ENCODE peak calls at places on chromosomes 13 and 19, in five cellular contexts. S is breast epithelium, Y is A549, W is cardiac muscle cell, I is tibial artery. Q is an unnamed sample.

GRCh38 chr13:89150362-89150761 is 1479.2 kb downstream of the SLITRK5 start:
- DNase-seq in Y (no peak), I (no peak), W (no peak), S (no peak), Q (no peak)

GRCh38 chr13:47896111-47896510 is 105.0 kb downstream of the SUCLA2 start:
- DNase-seq in S (no peak), Y (no peak), W (no peak), I (no peak), Q (no peak)

GRCh38 chr13:85729296-85729695 is 69.9 kb downstream of the SLITRK6 start:
- DNase-seq in S (no peak), I (no peak), W (no peak), Y (no peak), Q (no peak)

GRCh38 chr13:91722267-91722884 is 324.0 kb downstream of the GPC5 start:
- DNase-seq in W (peak; percentile 59), Y (no peak), I (no peak), S (no peak), Q (no peak)

GRCh38 chr19:17933414-17934129 is 757 bp downstream of the CCDC124 start:
- DNase-seq in I (no peak), W (no peak), Y (no peak), S (no peak), Q (no peak)

GRCh38 chr13:76286178-76286577 is 600.0 kb downstream of the KCTD12 start:
- DNase-seq in W (no peak), I (no peak), S (no peak), Y (no peak), Q (no peak)

GRCh38 chr13:40334616-40335015 is 331.8 kb downstream of the FOXO1 start:
- DNase-seq in Y (no peak), I (no peak), S (no peak), W (no peak), Q (no peak)

GRCh38 chr19:35712529-35712909 is 5.3 kb upstream of the KMT2B start:
- DNase-seq in W (no peak), I (no peak), S (no peak), Y (no peak), Q (no peak)

GRCh38 chr13:110228936-110229904 is 77.7 kb downstream of the COL4A1 start:
- DNase-seq in I (no peak), W (no peak), S (no peak), Y (no peak), Q (no peak)

GRCh38 chr19:10037809-10038208 is 24.5 kb downstream of the RDH8 start:
- DNase-seq in W (no peak), S (no peak), I (no peak), Y (no peak), Q (no peak)

GRCh38 chr19:4139614-4140236 is 13.7 kb upstream of the CREB3L3 start:
- DNase-seq in W (peak; percentile 59), S (peak; percentile 44), I (peak; percentile 78), Y (peak; percentile 76), Q (peak; percentile 92)

GRCh38 chr13:90055121-90055520 is 1292.4 kb upstream of the MIR17HG start:
- DNase-seq in Y (no peak), S (no peak), I (no peak), W (no peak), Q (no peak)

GRCh38 chr13:35592457-35592856 is 116.0 kb upstream of the MAB21L1 start:
- DNase-seq in S (no peak), W (no peak), Y (no peak), I (no peak), Q (no peak)

GRCh38 chr19:10553943-10554381 is 10.3 kb downstream of the ATG4D start:
- DNase-seq in W (no peak), I (no peak), S (peak; percentile 45), Y (no peak), Q (no peak)

DNA sequence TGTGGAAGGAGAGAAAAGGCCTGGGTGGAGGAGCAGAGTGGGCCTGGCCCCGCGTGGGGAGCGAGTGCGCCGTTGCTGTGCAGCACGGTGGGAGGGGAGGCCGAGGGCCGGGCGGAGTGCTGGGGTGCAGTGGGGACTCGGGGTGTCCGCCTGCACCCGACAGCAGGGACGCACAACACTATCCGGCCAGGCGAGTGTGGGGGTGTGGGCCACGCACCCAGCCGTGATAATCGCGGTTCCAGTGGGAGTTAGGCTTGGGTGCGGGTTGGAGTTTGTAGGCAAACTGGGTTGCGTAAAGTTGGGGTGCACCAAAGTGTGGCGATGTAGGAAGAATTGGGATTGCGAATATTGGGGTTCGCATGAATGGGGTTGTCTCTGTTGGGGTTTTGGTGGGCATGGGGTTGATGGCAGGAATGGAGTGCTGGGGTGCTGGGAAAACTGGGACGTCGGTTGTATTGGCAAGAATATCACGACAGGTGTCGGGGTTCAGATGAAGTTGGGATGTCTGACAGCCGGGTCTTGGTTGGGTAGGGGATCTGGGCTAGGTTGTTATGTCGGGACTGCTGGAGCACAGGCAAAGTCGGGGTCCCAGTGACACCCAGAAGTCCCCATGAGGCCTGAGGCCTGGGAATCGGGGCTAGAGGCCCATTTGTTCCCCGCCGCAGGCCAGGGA is 604 bp upstream of the CIRBP start:
- DNase-seq in I (no peak), S (no peak), Y (no peak), W (no peak), Q (no peak)
- H3K4me1 ChIP-seq in I (peaks cover 76% of the 10 kb centered on the region), S (peaks cover 39% of the 10 kb centered on the region), Y (peaks cover 60% of the 10 kb centered on the region), W (peaks cover 42% of the 10 kb centered on the region), Q (peaks cover 68% of the 10 kb centered on the region)

DNA sequence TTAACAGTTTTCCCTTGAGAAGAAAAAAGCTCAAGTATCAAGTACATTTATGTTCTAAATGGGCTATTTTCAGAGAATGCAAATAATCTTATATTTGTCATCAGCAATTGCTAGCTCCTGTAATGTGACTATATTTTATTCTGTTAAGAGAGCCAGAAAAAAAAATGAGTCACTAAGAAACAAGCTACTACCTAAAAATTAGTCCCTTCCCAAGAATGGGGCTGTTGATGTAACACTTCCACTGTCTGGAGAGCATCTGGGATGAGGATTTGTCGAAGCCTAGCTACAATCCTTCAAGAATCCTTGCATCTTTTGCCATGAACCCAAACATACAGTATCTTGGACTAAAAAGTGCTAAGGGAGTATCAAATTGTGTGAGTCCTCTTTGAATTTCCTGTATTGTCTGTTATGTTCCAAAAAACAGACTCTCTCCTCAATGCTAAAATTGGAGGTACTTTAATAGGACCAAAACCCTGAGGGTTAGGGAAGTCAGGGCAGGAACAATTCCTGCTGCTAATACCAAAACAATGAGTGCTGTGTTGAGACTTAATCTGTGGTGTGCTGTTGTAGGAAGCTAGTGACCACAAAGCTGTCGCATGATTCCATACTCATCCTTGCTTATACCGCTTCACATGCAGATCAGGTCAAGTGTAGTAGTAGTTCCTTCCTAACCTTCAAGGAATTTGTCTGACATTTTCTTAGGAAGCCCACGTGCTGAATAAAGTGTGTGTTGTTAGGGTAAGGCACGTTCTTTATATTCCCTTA is 4.9 kb upstream of the ZC3H13 start:
- DNase-seq in S (peak; percentile 26), I (no peak), Y (no peak), W (no peak), Q (no peak)
- H3K9me3 ChIP-seq in S (no peaks in the 10 kb centered on the region), I (no peaks in the 10 kb centered on the region), Y (no peaks in the 10 kb centered on the region), W (no peaks in the 10 kb centered on the region), Q (no peaks in the 10 kb centered on the region)

GRCh38 chr13:113841355-113841653 is 22.6 kb downstream of the GAS6 start:
- DNase-seq in S (no peak), W (no peak), I (no peak), Y (no peak), Q (no peak)

GRCh38 chr13:113838711-113839201 is 25.1 kb downstream of the GAS6 start:
- DNase-seq in W (no peak), Y (no peak), I (no peak), S (no peak), Q (no peak)

GRCh38 chr13:113840541-113841354 is 23.1 kb downstream of the GAS6 start:
- DNase-seq in W (no peak), S (no peak), Y (no peak), I (no peak), Q (peak; percentile 58)

GRCh38 chr13:113837554-113838355 is 26.1 kb downstream of the GAS6 start:
- DNase-seq in Y (peak; percentile 62), I (peak; percentile 96), W (peak; percentile 52), S (peak; percentile 96), Q (peak; percentile 89)

GRCh38 chr13:113839536-113840204 is 24.2 kb downstream of the GAS6 start:
- DNase-seq in Y (no peak), I (no peak), S (no peak), W (no peak), Q (no peak)
- H3K4me1 ChIP-seq in Y (peaks cover 41% of the 10 kb centered on the region), I (peaks cover 44% of the 10 kb centered on the region), S (peaks cover 22% of the 10 kb centered on the region), W (peaks cover 42% of the 10 kb centered on the region), Q (peaks cover 39% of the 10 kb centered on the region)

DNA sequence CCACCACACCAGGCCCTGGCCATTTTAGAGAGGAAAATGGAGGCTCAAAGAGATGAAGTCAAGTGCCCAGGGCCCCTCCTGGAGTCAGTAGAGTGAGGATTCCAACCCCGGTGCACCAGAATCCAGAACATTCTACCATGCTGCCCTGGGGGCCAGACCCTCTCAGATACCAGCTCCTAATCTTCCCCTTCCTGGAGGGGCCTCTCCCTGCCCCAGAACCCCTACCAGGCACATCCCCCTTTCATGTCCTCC is 11.1 kb downstream of the CAPN12 start:
- DNase-seq in S (no peak), I (no peak), W (no peak), Y (no peak), Q (no peak)
- H3K9me3 ChIP-seq in S (no peaks in the 10 kb centered on the region), I (no peaks in the 10 kb centered on the region), W (no peaks in the 10 kb centered on the region), Y (no peaks in the 10 kb centered on the region), Q (no peaks in the 10 kb centered on the region)

DNA sequence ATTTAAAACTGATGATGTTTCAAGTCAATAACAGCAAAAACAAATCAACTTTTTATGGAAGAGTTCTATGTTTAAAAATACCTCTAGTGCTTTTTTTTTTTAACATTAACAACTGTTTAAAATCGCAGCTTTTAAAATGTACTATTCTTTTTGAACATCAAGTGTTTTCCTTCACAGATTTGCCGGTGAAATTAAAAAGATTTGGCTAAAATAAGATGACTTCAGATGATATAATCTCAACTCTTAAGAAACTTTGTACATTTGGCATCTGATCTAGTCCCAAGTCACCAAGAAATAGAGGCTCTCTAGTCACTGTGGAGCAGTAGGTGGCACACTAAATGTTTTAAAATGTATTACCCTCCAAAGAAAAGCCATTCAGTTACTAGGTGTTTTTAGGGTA is 5.0 kb downstream of the POU4F1 start:
- DNase-seq in I (no peak), W (no peak), Y (no peak), S (no peak), Q (no peak)
- H3K4me1 ChIP-seq in I (peaks cover 31% of the 10 kb centered on the region), W (peaks cover 12% of the 10 kb centered on the region), Y (no peaks in the 10 kb centered on the region), S (peaks cover 3% of the 10 kb centered on the region), Q (peaks cover 17% of the 10 kb centered on the region)

GRCh38 chr19:27672309-27673047 is 1540.5 kb downstream of the UQCRFS1 start:
- DNase-seq in Y (no peak), S (no peak), I (peak; percentile 1), W (no peak), Q (no peak)
- H3K9me3 ChIP-seq in Y (peaks cover 47% of the 10 kb centered on the region), S (peaks cover 4% of the 10 kb centered on the region), I (peaks cover 33% of the 10 kb centered on the region), W (no peaks in the 10 kb centered on the region), Q (peaks cover 2% of the 10 kb centered on the region)

DNA sequence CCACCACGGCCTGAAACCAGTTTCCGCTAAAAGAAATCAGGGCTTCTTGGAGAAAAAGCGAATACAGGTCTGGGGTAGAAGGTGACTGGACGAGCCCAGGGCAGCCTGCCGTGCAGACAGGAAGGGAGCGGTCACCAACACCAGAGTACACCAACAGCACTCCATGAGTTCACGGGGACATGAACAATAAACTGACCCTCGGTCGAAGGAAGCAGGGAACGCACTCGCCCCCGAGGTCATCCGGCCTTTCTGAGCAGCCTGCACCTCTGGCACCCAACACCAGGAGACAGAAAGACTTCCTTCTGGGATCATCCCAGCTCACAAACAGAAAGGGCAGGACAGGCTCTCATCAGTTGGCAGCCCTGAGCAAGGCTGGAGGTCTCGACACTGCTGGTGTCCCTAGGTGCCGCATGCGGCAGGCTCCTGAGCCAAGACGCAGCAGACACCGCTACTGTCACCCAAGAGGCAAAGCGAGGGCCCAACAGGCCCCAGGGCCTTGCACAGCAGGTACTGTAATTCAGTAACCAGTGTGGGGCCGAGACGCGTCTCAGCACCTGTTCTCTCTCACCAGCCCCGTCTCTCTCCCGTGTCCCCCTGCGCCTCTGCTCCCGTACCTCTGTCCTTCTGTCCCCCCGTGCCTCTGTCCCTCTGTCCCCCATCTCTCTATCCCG is 18.0 kb downstream of the DCUN1D2 start:
- DNase-seq in S (no peak), I (no peak), W (no peak), Y (no peak), Q (no peak)
- H3K4me1 ChIP-seq in S (no peaks in the 10 kb centered on the region), I (no peaks in the 10 kb centered on the region), W (no peaks in the 10 kb centered on the region), Y (no peaks in the 10 kb centered on the region), Q (peaks cover 4% of the 10 kb centered on the region)

GRCh38 chr13:19156013-19156825 is 25.4 kb downstream of the TUBA3C start:
- DNase-seq in W (no peak), I (no peak), Y (no peak), S (no peak), Q (peak; percentile 36)
- H3K9me3 ChIP-seq in W (no peaks in the 10 kb centered on the region), I (no peaks in the 10 kb centered on the region), Y (no peaks in the 10 kb centered on the region), S (no peaks in the 10 kb centered on the region), Q (no peaks in the 10 kb centered on the region)

Q was measured in upper lobe of right lung.